ENCODE peak calls at places on chromosomes 16 and 17, in eight cellular contexts. U is adipocyte; K is cardiac muscle cell; Y is left lung; D is CD8-positive, alpha-beta memory T cell; O is CD4-positive, alpha-beta memory T cell; B is H1; F is adrenal gland. P is an unnamed sample. For H3K4me1, the result is how much of the 10 kb centered on the place peaks cover.

GRCh38 chr16:73021866-73022495 is 25.9 kb downstream of the ZFHX3 start:
- DNase-seq in U (no peak), K (no peak), Y (no peak), D (no peak), O (no peak), B (no peak), F (peak), P (peak)

GRCh38 chr16:53370827-53371226 is 63.4 kb upstream of the RBL2 start:
- DNase-seq in U (no peak), K (no peak), Y (no peak), D (no peak), O (no peak), B (no peak), F (no peak), P (no peak)

GRCh38 chr17:38915639-38915995 is 9.8 kb upstream of the LASP1NB start:
- DNase-seq in U (no peak), K (no peak), Y (no peak), D (no peak), O (no peak), B (no peak), F (peak), P (no peak)

GRCh38 chr16:85286066-85286712 is 173.9 kb upstream of the CIBAR2 start:
- DNase-seq in U (peak), K (peak), Y (no peak), D (no peak), O (no peak), B (no peak), F (peak), P (no peak)

GRCh38 chr16:83068686-83069085 is 441.9 kb downstream of the CDH13 start:
- DNase-seq in U (peak), K (peak), Y (no peak), D (no peak), O (no peak), B (no peak), F (no peak), P (no peak)

GRCh38 chr17:29948460-29949185 is 7.2 kb downstream of the EFCAB5 start:
- DNase-seq in U (no peak), K (peak), Y (no peak), D (no peak), O (no peak), B (no peak), F (no peak), P (no peak)

GRCh38 chr17:9002610-9003354 is 18.5 kb upstream of the NTN1 start:
- DNase-seq in U (no peak), K (peak), Y (peak), D (peak), O (no peak), B (no peak), F (no peak), P (peak)

GRCh38 chr17:35519442-35519841 is 18.0 kb downstream of the SLFN12L start:
- DNase-seq in U (no peak), K (no peak), Y (no peak), D (peak), O (no peak), B (no peak), F (no peak), P (no peak)

GRCh38 chr16:8486985-8487384 is 103.3 kb downstream of the TMEM114 start:
- DNase-seq in U (no peak), K (no peak), Y (no peak), D (no peak), O (no peak), B (no peak), F (no peak), P (no peak)

GRCh38 chr17:42684929-42685556 is 2.7 kb downstream of the CNTNAP1 start:
- DNase-seq in U (no peak), K (no peak), Y (peak), D (no peak), O (no peak), B (no peak), F (no peak), P (no peak)

GRCh38 chr16:7400117-7400890 is 67.7 kb downstream of the RBFOX1 start:
- DNase-seq in U (no peak), K (no peak), Y (no peak), D (no peak), O (no peak), B (no peak), F (no peak), P (no peak)

GRCh38 chr16:53080345-53081031 is 25.7 kb downstream of the CHD9 start:
- DNase-seq in U (peak), K (peak), Y (no peak), D (no peak), O (no peak), B (no peak), F (peak), P (no peak)

GRCh38 chr17:59380474-59380873 is 49.0 kb downstream of the YPEL2 start:
- DNase-seq in U (no peak), K (no peak), Y (no peak), D (no peak), O (no peak), B (no peak), F (no peak), P (no peak)
- H3K4me1 ChIP-seq in U (half or more), K (under half), Y (under half), D (under half), O (under half), B (under half), F (under half), P (under half)

DNA sequence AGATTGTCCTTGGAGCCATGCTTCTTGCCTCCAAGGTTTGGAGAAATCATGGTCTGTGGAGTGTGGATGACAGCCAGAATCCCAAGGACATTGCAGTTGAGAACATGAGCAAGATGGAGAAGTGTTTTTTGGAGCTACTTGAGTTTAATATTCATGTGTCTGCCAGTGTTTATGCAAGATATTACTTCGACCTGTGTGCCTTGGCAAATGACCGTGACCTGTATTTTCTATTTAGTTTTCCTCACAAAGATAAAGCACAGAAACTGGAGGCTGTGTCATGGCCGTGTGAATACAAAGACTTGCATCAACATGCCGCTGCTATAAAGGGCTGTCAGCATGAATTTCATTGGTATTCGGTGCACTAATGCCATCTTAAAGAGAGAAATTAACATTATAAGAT is 9.0 kb downstream of the GGA2 start:
- DNase-seq in U (no peak), K (no peak), Y (no peak), D (no peak), O (no peak), B (no peak), F (no peak), P (no peak)
- H3K4me1 ChIP-seq in U (half or more), K (under half), Y (half or more), D (under half), O (half or more), B (under half), F (half or more), P (under half)

DNA sequence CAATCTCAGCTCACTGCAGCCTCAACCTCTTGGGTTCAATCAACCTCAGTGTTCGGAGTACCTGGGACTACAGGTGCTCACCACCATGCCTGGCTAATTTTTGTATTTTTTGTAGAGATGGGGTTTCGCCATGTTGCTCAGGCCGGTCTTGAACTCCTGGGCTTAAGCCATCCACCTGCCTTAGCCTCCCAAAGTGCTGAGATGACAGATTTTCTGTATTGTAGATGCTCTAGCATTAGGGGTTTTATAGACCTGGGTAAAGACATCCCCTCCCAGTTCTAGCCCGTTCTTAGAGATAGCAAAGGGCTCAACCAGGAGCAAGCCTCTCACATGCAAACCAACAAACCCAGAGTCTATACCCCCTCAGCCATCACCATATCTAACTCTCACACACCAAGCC is 57.3 kb downstream of the XYLT1 start:
- DNase-seq in U (no peak), K (no peak), Y (no peak), D (no peak), O (no peak), B (no peak), F (no peak), P (no peak)
- H3K4me1 ChIP-seq in U (under half), K (under half), Y (under half), D (under half), O (under half), B (under half), F (under half), P (under half)

GRCh38 chr16:28100810-28101532 is 37.5 kb upstream of the GSG1L start:
- DNase-seq in U (no peak), K (no peak), Y (peak), D (no peak), O (no peak), B (no peak), F (no peak), P (no peak)

GRCh38 chr16:28096974-28097373 is 33.5 kb upstream of the GSG1L start:
- DNase-seq in U (no peak), K (no peak), Y (peak), D (no peak), O (no peak), B (no peak), F (no peak), P (no peak)

GRCh38 chr16:28098959-28099945 is 35.7 kb upstream of the GSG1L start:
- DNase-seq in U (no peak), K (no peak), Y (peak), D (no peak), O (no peak), B (no peak), F (no peak), P (no peak)

GRCh38 chr16:28098171-28098958 is 34.9 kb upstream of the GSG1L start:
- DNase-seq in U (no peak), K (no peak), Y (no peak), D (no peak), O (no peak), B (no peak), F (no peak), P (no peak)

GRCh38 chr16:28097500-28097899 is 34.0 kb upstream of the GSG1L start:
- DNase-seq in U (no peak), K (no peak), Y (no peak), D (no peak), O (no peak), B (no peak), F (no peak), P (no peak)
- H3K4me1 ChIP-seq in U (under half), K (under half), Y (under half), D (under half), O (under half), B (under half), F (under half), P (under half)